ENCODE peak calls at places on chromosomes 12 and 14, in four cellular contexts. One of them, this sample, is unnamed. For H3K4me1, the result is how much of the 10 kb centered on the place peaks cover.

GRCh38 chr14:23915559-23915958 is 38.0 kb upstream of the DHRS4 start:
- DNase-seq in HCT116: no peak
- DNase-seq in Caco-2: no peak
- DNase-seq in prostate gland: no peak
- DNase-seq in this sample: no peak

GRCh38 chr14:32679927-32680612 is 258.6 kb upstream of the NPAS3 start:
- DNase-seq in HCT116: no peak
- DNase-seq in Caco-2: no peak
- DNase-seq in prostate gland: no peak
- DNase-seq in this sample: no peak

GRCh38 chr14:64745511-64746041 is 41.4 kb downstream of the PLEKHG3 start:
- DNase-seq in HCT116: no peak
- DNase-seq in Caco-2: no peak
- DNase-seq in prostate gland: no peak
- DNase-seq in this sample: no peak

GRCh38 chr12:122471324-122472226 is 29.2 kb downstream of the ZCCHC8 start:
- DNase-seq in Caco-2: no peak
- DNase-seq in prostate gland: peak
- DNase-seq in HCT116: peak
- DNase-seq in this sample: peak

GRCh38 chr14:58465425-58465824 is 37.9 kb downstream of the KIAA0586 start:
- DNase-seq in Caco-2: no peak
- DNase-seq in HCT116: no peak
- DNase-seq in prostate gland: no peak
- DNase-seq in this sample: no peak

GRCh38 chr14:65637780-65638179 is 225.2 kb downstream of the FUT8 start:
- DNase-seq in HCT116: no peak
- DNase-seq in prostate gland: no peak
- DNase-seq in Caco-2: no peak
- DNase-seq in this sample: no peak

GRCh38 chr12:75735853-75736252 is 224.4 kb upstream of the KRR1 start:
- DNase-seq in Caco-2: no peak
- DNase-seq in HCT116: no peak
- DNase-seq in prostate gland: no peak
- DNase-seq in this sample: no peak

GRCh38 chr12:19771858-19772257 is 332.6 kb downstream of the AEBP2 start:
- DNase-seq in HCT116: no peak
- DNase-seq in prostate gland: no peak
- DNase-seq in Caco-2: no peak
- DNase-seq in this sample: no peak

GRCh38 chr12:48414046-48414445 is 58.3 kb upstream of the ANP32D start:
- DNase-seq in HCT116: no peak
- DNase-seq in prostate gland: no peak
- DNase-seq in Caco-2: no peak
- DNase-seq in this sample: no peak

GRCh38 chr12:54413284-54414190 is 5.5 kb downstream of the ITGA5 start:
- DNase-seq in Caco-2: no peak
- DNase-seq in prostate gland: no peak
- DNase-seq in HCT116: no peak
- DNase-seq in this sample: no peak

GRCh38 chr14:63573579-63573978 is 30.4 kb upstream of the PPP2R5E start:
- DNase-seq in prostate gland: no peak
- DNase-seq in Caco-2: no peak
- DNase-seq in HCT116: no peak
- DNase-seq in this sample: no peak

GRCh38 chr12:27434673-27435565 is 11.6 kb upstream of the SMCO2 start:
- DNase-seq in prostate gland: peak
- DNase-seq in HCT116: no peak
- DNase-seq in Caco-2: no peak
- DNase-seq in this sample: no peak

GRCh38 chr12:103858953-103859601 is 18.0 kb upstream of the NT5DC3 start:
- DNase-seq in HCT116: peak
- DNase-seq in Caco-2: peak
- DNase-seq in prostate gland: peak
- DNase-seq in this sample: peak

GRCh38 chr14:71855399-71856036 is 76.7 kb upstream of the RGS6 start:
- DNase-seq in HCT116: peak
- DNase-seq in Caco-2: peak
- DNase-seq in prostate gland: no peak
- DNase-seq in this sample: peak

GRCh38 chr12:48446372-48446771 is 26.0 kb upstream of the ANP32D start:
- DNase-seq in HCT116: no peak
- DNase-seq in prostate gland: no peak
- DNase-seq in Caco-2: no peak
- DNase-seq in this sample: no peak

GRCh38 chr12:115383668-115384067 is 699.7 kb upstream of the TBX3 start:
- DNase-seq in prostate gland: peak
- DNase-seq in Caco-2: no peak
- DNase-seq in HCT116: no peak
- DNase-seq in this sample: peak

GRCh38 chr14:101584049-101584859 is 23.0 kb downstream of the DIO3 start:
- DNase-seq in Caco-2: no peak
- DNase-seq in HCT116: no peak
- DNase-seq in prostate gland: no peak
- DNase-seq in this sample: no peak

GRCh38 chr12:63915105-63915830 is 70.8 kb downstream of the SRGAP1 start:
- DNase-seq in Caco-2: no peak
- DNase-seq in prostate gland: no peak
- DNase-seq in HCT116: peak
- DNase-seq in this sample: no peak

GRCh38 chr14:100578552-100578951 is 8.7 kb downstream of the BEGAIN start:
- DNase-seq in prostate gland: no peak
- DNase-seq in HCT116: no peak
- DNase-seq in Caco-2: no peak
- DNase-seq in this sample: no peak

GRCh38 chr12:32596031-32596430 is 83.1 kb upstream of the DNM1L start:
- DNase-seq in HCT116: no peak
- DNase-seq in prostate gland: no peak
- DNase-seq in Caco-2: no peak
- DNase-seq in this sample: no peak

GRCh38 chr12:103077108-103077773 is 119.8 kb downstream of the ASCL1 start:
- DNase-seq in HCT116: no peak
- DNase-seq in Caco-2: no peak
- DNase-seq in prostate gland: no peak
- DNase-seq in this sample: no peak

GRCh38 chr12:96520767-96521166 is 31.4 kb downstream of the CFAP54 start:
- DNase-seq in prostate gland: no peak
- DNase-seq in Caco-2: no peak
- DNase-seq in HCT116: no peak
- DNase-seq in this sample: no peak

GRCh38 chr12:125220404-125221273 is 155.4 kb downstream of the AACS start:
- DNase-seq in prostate gland: no peak
- DNase-seq in Caco-2: no peak
- DNase-seq in HCT116: no peak
- DNase-seq in this sample: no peak

GRCh38 chr14:73170686-73171085 is 34.4 kb downstream of the PSEN1 start:
- DNase-seq in HCT116: no peak
- DNase-seq in Caco-2: no peak
- DNase-seq in prostate gland: no peak
- DNase-seq in this sample: no peak

GRCh38 chr14:96119947-96120346 is 80.8 kb downstream of the C14orf132 start:
- DNase-seq in Caco-2: no peak
- DNase-seq in prostate gland: no peak
- DNase-seq in HCT116: no peak
- DNase-seq in this sample: no peak

DNA sequence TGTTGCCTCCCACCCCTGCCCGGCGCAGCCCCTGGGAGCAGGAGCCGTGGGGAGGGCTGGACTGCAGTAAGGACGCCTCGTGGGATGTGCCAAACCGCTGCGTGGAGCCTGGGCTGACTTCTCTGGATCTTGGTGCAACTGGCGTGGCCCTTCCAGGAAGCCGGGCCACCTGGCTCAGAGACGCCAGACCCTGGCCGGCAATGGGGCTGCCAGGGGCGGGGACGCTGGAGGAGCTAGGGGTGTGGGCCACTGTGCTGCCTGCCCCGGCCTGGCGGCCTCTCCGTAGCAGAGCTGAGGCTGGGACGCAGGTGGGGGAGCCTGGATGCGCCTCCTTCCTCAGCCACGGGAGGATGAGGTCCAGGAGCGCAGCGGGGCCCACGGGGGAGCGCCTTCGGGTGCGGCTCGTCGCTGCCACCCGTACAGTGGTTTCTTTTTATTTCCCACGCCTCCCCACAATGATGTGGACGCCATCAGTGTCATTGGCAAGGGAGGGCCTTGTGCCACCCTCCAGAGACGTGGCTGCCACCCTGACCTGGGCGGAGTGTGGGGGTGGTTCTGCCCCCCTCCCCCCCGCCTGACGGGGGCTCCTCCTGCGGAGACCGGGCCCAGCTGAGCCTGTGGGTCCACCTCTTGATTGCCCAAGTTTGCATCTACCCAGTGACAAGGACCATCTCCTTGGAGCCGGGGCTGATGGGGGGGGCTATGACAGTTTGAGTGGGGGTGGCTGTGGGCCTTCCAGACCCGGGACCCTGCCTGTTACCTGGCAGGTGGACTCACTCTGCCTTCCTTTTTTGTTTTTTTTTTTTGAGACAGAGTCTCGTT is 11.3 kb downstream of the DDX51 start:
- DNase-seq in HCT116: no peak
- DNase-seq in Caco-2: no peak
- DNase-seq in prostate gland: no peak
- DNase-seq in this sample: no peak
- H3K4me1 ChIP-seq in HCT116: under half
- H3K4me1 ChIP-seq in Caco-2: under half
- H3K4me1 ChIP-seq in prostate gland: under half
- H3K4me1 ChIP-seq in this sample: under half

DNA sequence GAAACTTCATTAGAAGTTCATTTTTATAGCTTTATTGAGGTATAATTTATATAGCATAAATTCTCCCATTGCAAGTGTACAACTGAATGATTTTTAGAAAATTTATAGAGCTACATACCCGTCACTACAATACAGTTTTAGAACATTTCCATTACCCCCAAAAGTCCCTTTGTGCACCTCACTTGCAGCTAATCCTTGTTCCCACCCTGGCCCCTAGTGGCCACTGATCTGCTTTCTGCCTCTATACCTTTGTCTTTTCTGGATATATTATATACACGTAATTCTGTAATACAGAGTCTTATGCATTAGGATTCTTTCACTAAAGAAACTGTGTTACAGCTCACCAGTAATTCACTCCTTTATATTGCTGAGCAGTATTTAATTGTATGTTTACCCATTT is 145.1 kb upstream of the DIO2 start:
- DNase-seq in Caco-2: no peak
- DNase-seq in HCT116: no peak
- DNase-seq in prostate gland: no peak
- DNase-seq in this sample: no peak
- TF ChIP-seq CTCF in Caco-2: peak
- TF ChIP-seq CTCF in HCT116: no peak
- TF ChIP-seq CTCF in prostate gland: no peak
- TF ChIP-seq CTCF in this sample: peak

GRCh38 chr12:127296591-127296990 is 970.4 kb upstream of the TMEM132C start:
- DNase-seq in Caco-2: no peak
- DNase-seq in HCT116: no peak
- DNase-seq in prostate gland: no peak
- DNase-seq in this sample: no peak

GRCh38 chr12:127293507-127294310 is 973.3 kb upstream of the TMEM132C start:
- DNase-seq in Caco-2: peak
- DNase-seq in prostate gland: peak
- DNase-seq in HCT116: peak
- DNase-seq in this sample: no peak

GRCh38 chr12:127292736-127293135 is 974.2 kb upstream of the TMEM132C start:
- DNase-seq in prostate gland: no peak
- DNase-seq in HCT116: no peak
- DNase-seq in Caco-2: no peak
- DNase-seq in this sample: no peak

GRCh38 chr12:127295630-127296029 is 971.3 kb upstream of the TMEM132C start:
- DNase-seq in HCT116: no peak
- DNase-seq in prostate gland: no peak
- DNase-seq in Caco-2: no peak
- DNase-seq in this sample: no peak

DNA sequence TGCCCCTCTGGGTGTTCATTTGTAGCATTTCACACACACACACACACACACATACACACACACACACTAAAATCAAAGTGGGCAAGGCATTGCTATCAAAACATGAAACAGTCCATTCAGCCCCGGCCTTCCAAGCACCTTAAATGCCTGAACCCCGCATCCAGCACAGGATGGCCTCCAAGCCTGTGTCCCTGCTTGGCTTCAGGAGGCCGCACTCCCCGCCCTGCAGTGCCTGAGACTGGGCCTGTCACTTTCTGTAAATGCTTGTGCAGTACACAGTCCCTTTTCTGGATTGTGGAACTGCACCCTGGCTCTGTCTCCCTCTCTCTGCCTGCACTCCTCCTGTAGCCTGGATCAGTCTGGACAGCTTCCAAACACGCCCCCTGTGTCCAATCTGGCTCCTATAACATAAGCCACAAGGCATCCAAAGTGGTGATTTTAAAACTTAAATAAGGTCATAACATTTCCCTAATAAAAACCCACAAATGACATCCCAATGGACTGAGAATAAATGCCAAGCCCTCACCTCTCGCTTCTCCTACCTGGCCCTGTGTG is 972.2 kb upstream of the TMEM132C start:
- DNase-seq in Caco-2: no peak
- DNase-seq in prostate gland: no peak
- DNase-seq in HCT116: no peak
- DNase-seq in this sample: no peak
- H3K4me1 ChIP-seq in Caco-2: under half
- H3K4me1 ChIP-seq in prostate gland: under half
- H3K4me1 ChIP-seq in HCT116: under half
- H3K4me1 ChIP-seq in this sample: under half

GRCh38 chr12:49974231-49974675 is 1.5 kb downstream of the AQP6 start:
- DNase-seq in Caco-2: no peak
- DNase-seq in prostate gland: no peak
- DNase-seq in HCT116: no peak
- DNase-seq in this sample: no peak
- TF ChIP-seq CTCF in Caco-2: peak
- TF ChIP-seq CTCF in prostate gland: no peak
- TF ChIP-seq CTCF in HCT116: peak
- TF ChIP-seq CTCF in this sample: no peak

DNA sequence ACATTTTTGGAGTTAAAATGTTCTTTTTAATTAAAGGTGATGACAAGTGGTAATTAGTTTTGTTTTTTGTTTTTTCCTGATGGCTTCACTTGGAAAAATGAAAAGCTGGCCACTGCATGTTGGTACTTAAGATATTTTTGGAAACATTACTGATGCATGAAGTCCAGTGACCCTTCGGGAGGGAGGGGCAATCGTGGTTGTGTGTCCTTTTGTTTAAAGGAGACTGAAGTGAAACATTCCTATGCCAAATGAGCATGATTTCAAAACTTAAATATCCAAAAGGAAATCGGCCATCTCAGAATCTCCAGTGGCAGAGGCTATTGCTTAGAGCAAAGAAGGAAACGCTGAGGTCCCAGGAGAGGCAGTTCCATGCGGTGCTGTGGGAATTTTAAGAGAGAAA is 20.1 kb downstream of the LTBP2 start:
- DNase-seq in HCT116: no peak
- DNase-seq in Caco-2: no peak
- DNase-seq in prostate gland: no peak
- DNase-seq in this sample: no peak
- H3K4me1 ChIP-seq in HCT116: under half
- H3K4me1 ChIP-seq in Caco-2: under half
- H3K4me1 ChIP-seq in prostate gland: under half
- H3K4me1 ChIP-seq in this sample: under half